ENCODE peak calls at places on chromosome 3, in six cellular contexts. One of them, this sample, is unnamed.

GRCh38 chr3:187327827-187328226 is 36.3 kb upstream of the MASP1 start:
- DNase-seq in H9: no peak
- DNase-seq in IMR-90: no peak
- DNase-seq in H1: no peak
- DNase-seq in mesenchymal stem cell: no peak
- DNase-seq in trophoblast cell: no peak
- DNase-seq in this sample: no peak

GRCh38 chr3:47910777-47911440 is 105.3 kb downstream of the MAP4 start:
- DNase-seq in IMR-90: peak
- DNase-seq in mesenchymal stem cell: peak
- DNase-seq in H1: no peak
- DNase-seq in H9: no peak
- DNase-seq in trophoblast cell: peak
- DNase-seq in this sample: no peak

GRCh38 chr3:14796403-14797077 is 22.2 kb upstream of the FGD5 start:
- DNase-seq in trophoblast cell: no peak
- DNase-seq in H1: no peak
- DNase-seq in mesenchymal stem cell: no peak
- DNase-seq in IMR-90: no peak
- DNase-seq in H9: no peak
- DNase-seq in this sample: no peak

GRCh38 chr3:194129581-194130133 is 6.3 kb upstream of the HES1 start:
- DNase-seq in H1: peak
- DNase-seq in trophoblast cell: no peak
- DNase-seq in H9: peak
- DNase-seq in IMR-90: no peak
- DNase-seq in mesenchymal stem cell: peak
- DNase-seq in this sample: peak

GRCh38 chr3:124859025-124859424 is 28.1 kb downstream of the ITGB5 start:
- DNase-seq in H1: no peak
- DNase-seq in trophoblast cell: peak
- DNase-seq in H9: no peak
- DNase-seq in mesenchymal stem cell: peak
- DNase-seq in IMR-90: peak
- DNase-seq in this sample: no peak

GRCh38 chr3:150920236-150920635 is 15.0 kb upstream of the MINDY4B start:
- DNase-seq in IMR-90: no peak
- DNase-seq in trophoblast cell: no peak
- DNase-seq in H9: no peak
- DNase-seq in mesenchymal stem cell: no peak
- DNase-seq in H1: no peak
- DNase-seq in this sample: no peak

GRCh38 chr3:113269661-113270060 is 58.3 kb downstream of the BOC start:
- DNase-seq in IMR-90: no peak
- DNase-seq in mesenchymal stem cell: no peak
- DNase-seq in H9: no peak
- DNase-seq in H1: no peak
- DNase-seq in trophoblast cell: no peak
- DNase-seq in this sample: no peak

GRCh38 chr3:10017636-10018292 is 8.5 kb upstream of the FANCD2 start:
- DNase-seq in trophoblast cell: no peak
- DNase-seq in mesenchymal stem cell: peak
- DNase-seq in H9: no peak
- DNase-seq in IMR-90: peak
- DNase-seq in H1: no peak
- DNase-seq in this sample: no peak

DNA sequence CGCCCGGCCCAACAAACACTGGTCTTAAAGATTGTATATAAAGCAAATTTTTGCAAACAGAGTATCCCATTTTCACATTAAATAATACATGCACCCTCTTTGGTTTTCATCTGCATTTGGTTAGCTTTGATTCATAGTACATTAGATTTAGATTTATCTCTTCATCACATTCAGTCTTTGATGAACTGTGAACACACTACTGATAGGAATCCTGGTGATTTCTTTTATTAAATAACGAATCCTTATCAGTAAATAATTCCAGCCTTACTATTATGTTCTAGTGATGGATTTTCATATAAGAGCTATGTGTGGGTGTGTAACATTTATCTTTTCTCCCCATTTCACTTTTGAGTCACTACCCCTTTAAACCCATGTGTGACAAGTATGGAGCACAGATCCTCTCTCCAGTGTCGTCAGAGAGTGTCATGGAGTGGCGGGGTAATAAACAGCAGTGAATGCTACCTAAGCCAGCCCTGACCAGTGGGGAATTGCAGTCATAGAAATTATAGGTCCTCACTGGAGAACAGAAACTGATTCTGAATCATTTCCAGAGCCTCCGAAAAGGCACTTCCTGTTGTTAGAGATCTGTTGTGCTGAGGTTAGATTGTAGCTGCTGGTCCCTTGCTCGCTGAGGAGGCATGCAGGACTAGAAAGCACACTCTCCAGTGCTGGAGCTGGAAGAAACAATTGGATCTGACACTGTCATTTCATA is 22.0 kb downstream of the SLC7A14 start:
- DNase-seq in IMR-90: peak
- DNase-seq in trophoblast cell: no peak
- DNase-seq in H9: no peak
- DNase-seq in mesenchymal stem cell: peak
- DNase-seq in H1: no peak
- DNase-seq in this sample: no peak
- H2AFZ ChIP-seq in IMR-90: peak
- H2AFZ ChIP-seq in trophoblast cell: no peak
- H2AFZ ChIP-seq in H9: no peak
- H2AFZ ChIP-seq in mesenchymal stem cell: no peak
- H2AFZ ChIP-seq in H1: peak
- H2AFZ ChIP-seq in this sample: peak

GRCh38 chr3:188595890-188596376 is 442.0 kb downstream of the LPP start:
- DNase-seq in H1: no peak
- DNase-seq in trophoblast cell: no peak
- DNase-seq in mesenchymal stem cell: peak
- DNase-seq in IMR-90: peak
- DNase-seq in H9: no peak
- DNase-seq in this sample: no peak
- H4K8ac ChIP-seq in H1: no peak
- H4K8ac ChIP-seq in trophoblast cell: no peak
- H4K8ac ChIP-seq in mesenchymal stem cell: no peak
- H4K8ac ChIP-seq in IMR-90: peak
- H4K8ac ChIP-seq in H9: no peak
- H4K8ac ChIP-seq in this sample: no peak

GRCh38 chr3:96347289-96347688 is 467.1 kb upstream of the EPHA6 start:
- DNase-seq in IMR-90: no peak
- DNase-seq in H9: no peak
- DNase-seq in trophoblast cell: no peak
- DNase-seq in mesenchymal stem cell: no peak
- DNase-seq in H1: no peak
- DNase-seq in this sample: no peak
- H2AFZ ChIP-seq in IMR-90: no peak
- H2AFZ ChIP-seq in H9: no peak
- H2AFZ ChIP-seq in trophoblast cell: no peak
- H2AFZ ChIP-seq in mesenchymal stem cell: no peak
- H2AFZ ChIP-seq in H1: no peak
- H2AFZ ChIP-seq in this sample: no peak

GRCh38 chr3:64612916-64613526 is 74.8 kb downstream of the ADAMTS9 start:
- DNase-seq in H9: no peak
- DNase-seq in IMR-90: no peak
- DNase-seq in H1: no peak
- DNase-seq in mesenchymal stem cell: no peak
- DNase-seq in trophoblast cell: peak
- DNase-seq in this sample: no peak
- H4K8ac ChIP-seq in H9: no peak
- H4K8ac ChIP-seq in IMR-90: no peak
- H4K8ac ChIP-seq in H1: no peak
- H4K8ac ChIP-seq in mesenchymal stem cell: no peak
- H4K8ac ChIP-seq in trophoblast cell: no peak
- H4K8ac ChIP-seq in this sample: no peak

GRCh38 chr3:52685705-52686691 is at the start of the genes GNL3 and PBRM1:
- DNase-seq in mesenchymal stem cell: peak
- DNase-seq in IMR-90: peak
- DNase-seq in trophoblast cell: peak
- DNase-seq in H9: peak
- DNase-seq in H1: peak
- DNase-seq in this sample: peak

GRCh38 chr3:52688266-52688665 is 2.4 kb downstream of the GNL3 start:
- DNase-seq in trophoblast cell: no peak
- DNase-seq in H9: no peak
- DNase-seq in H1: no peak
- DNase-seq in mesenchymal stem cell: no peak
- DNase-seq in IMR-90: no peak
- DNase-seq in this sample: no peak

GRCh38 chr3:52684184-52684583 is 1.5 kb downstream of the PBRM1 start:
- DNase-seq in H1: no peak
- DNase-seq in trophoblast cell: no peak
- DNase-seq in IMR-90: no peak
- DNase-seq in H9: no peak
- DNase-seq in mesenchymal stem cell: no peak
- DNase-seq in this sample: no peak

GRCh38 chr3:52683611-52684010 is 2.1 kb downstream of the PBRM1 start:
- DNase-seq in H1: no peak
- DNase-seq in trophoblast cell: no peak
- DNase-seq in H9: no peak
- DNase-seq in IMR-90: no peak
- DNase-seq in mesenchymal stem cell: no peak
- DNase-seq in this sample: no peak

GRCh38 chr3:52685285-52685704 is 418 bp downstream of the PBRM1 start:
- DNase-seq in mesenchymal stem cell: peak
- DNase-seq in H1: no peak
- DNase-seq in trophoblast cell: peak
- DNase-seq in IMR-90: no peak
- DNase-seq in H9: peak
- DNase-seq in this sample: no peak
- H2AFZ ChIP-seq in mesenchymal stem cell: no peak
- H2AFZ ChIP-seq in H1: peak
- H2AFZ ChIP-seq in trophoblast cell: no peak
- H2AFZ ChIP-seq in IMR-90: peak
- H2AFZ ChIP-seq in H9: no peak
- H2AFZ ChIP-seq in this sample: peak

GRCh38 chr3:71376499-71376898 is 207.0 kb downstream of the FOXP1 start:
- DNase-seq in IMR-90: no peak
- DNase-seq in H1: no peak
- DNase-seq in mesenchymal stem cell: no peak
- DNase-seq in H9: no peak
- DNase-seq in trophoblast cell: no peak
- DNase-seq in this sample: no peak

GRCh38 chr3:71380096-71380495 is 203.4 kb downstream of the FOXP1 start:
- DNase-seq in IMR-90: peak
- DNase-seq in trophoblast cell: peak
- DNase-seq in H9: no peak
- DNase-seq in mesenchymal stem cell: no peak
- DNase-seq in H1: no peak
- DNase-seq in this sample: no peak

GRCh38 chr3:71376911-71377310 is 206.6 kb downstream of the FOXP1 start:
- DNase-seq in H1: no peak
- DNase-seq in IMR-90: no peak
- DNase-seq in trophoblast cell: no peak
- DNase-seq in H9: no peak
- DNase-seq in mesenchymal stem cell: no peak
- DNase-seq in this sample: no peak

GRCh38 chr3:71374582-71374981 is 208.9 kb downstream of the FOXP1 start:
- DNase-seq in trophoblast cell: no peak
- DNase-seq in H1: no peak
- DNase-seq in IMR-90: no peak
- DNase-seq in H9: no peak
- DNase-seq in mesenchymal stem cell: no peak
- DNase-seq in this sample: no peak

GRCh38 chr3:71378509-71378908 is 205.0 kb downstream of the FOXP1 start:
- DNase-seq in trophoblast cell: no peak
- DNase-seq in H9: no peak
- DNase-seq in H1: no peak
- DNase-seq in IMR-90: no peak
- DNase-seq in mesenchymal stem cell: no peak
- DNase-seq in this sample: no peak
- H4K8ac ChIP-seq in trophoblast cell: no peak
- H4K8ac ChIP-seq in H9: no peak
- H4K8ac ChIP-seq in H1: no peak
- H4K8ac ChIP-seq in IMR-90: no peak
- H4K8ac ChIP-seq in mesenchymal stem cell: no peak
- H4K8ac ChIP-seq in this sample: no peak

This sample was measured in neuronal stem cell.